ENCODE peak calls at places on chromosomes 4 and X, in eight cellular contexts. D, X, Z, E, G, L, C and T are unnamed samples.

GRCh38 chrX:115940888-115941332 is 229.6 kb upstream of the AGTR2 start:
- DNase-seq in E (no peak), X (peak), G (no peak), D (peak), C (no peak), Z (no peak), L (peak), T (no peak)

GRCh38 chrX:19912-20571 is 261.1 kb upstream of the PLCXD1 start:
- DNase-seq in X (peak), D (no peak), E (peak), L (peak), Z (peak), C (no peak), G (no peak), T (peak)

GRCh38 chrX:40863671-40864070 is 128.3 kb upstream of the MED14 start:
- DNase-seq in L (no peak), X (no peak), C (no peak), G (no peak), Z (no peak), E (no peak), D (no peak), T (no peak)

GRCh38 chr4:22237155-22237751 is 278.6 kb downstream of the ADGRA3 start:
- DNase-seq in E (peak), C (peak), Z (no peak), L (peak), D (no peak), X (no peak), G (no peak), T (no peak)

GRCh38 chr4:83328486-83328885 is 6.2 kb downstream of the HPSE start:
- DNase-seq in X (no peak), G (no peak), Z (peak), C (no peak), D (peak), L (peak), E (no peak), T (no peak)

GRCh38 chr4:76072760-76073159 is 1.7 kb upstream of the ART3 start:
- DNase-seq in E (no peak), Z (no peak), G (no peak), X (no peak), L (no peak), C (no peak), D (no peak), T (no peak)

GRCh38 chr4:102850373-102850772 is 18.4 kb upstream of the CISD2 start:
- DNase-seq in L (no peak), C (no peak), G (no peak), E (no peak), Z (no peak), D (no peak), X (no peak), T (no peak)

GRCh38 chr4:123939621-123940020 is 543.0 kb downstream of the SPRY1 start:
- DNase-seq in G (peak), L (no peak), E (no peak), X (no peak), Z (peak), C (no peak), D (peak), T (no peak)

GRCh38 chr4:61200991-61201526 is 933 bp downstream of the ADGRL3 start:
- DNase-seq in G (peak), C (no peak), D (no peak), X (peak), L (no peak), E (peak), Z (peak), T (no peak)

GRCh38 chr4:616911-617643 is 8.3 kb upstream of the PDE6B start:
- DNase-seq in L (no peak), G (no peak), C (no peak), E (no peak), D (no peak), X (no peak), Z (no peak), T (no peak)

GRCh38 chr4:173211222-173211621 is 42.6 kb downstream of the GALNT7 start:
- DNase-seq in E (no peak), G (no peak), C (no peak), X (no peak), D (no peak), Z (no peak), L (no peak), T (no peak)

GRCh38 chr4:102799816-102800215 is 27.5 kb downstream of the UBE2D3 start:
- DNase-seq in D (no peak), C (no peak), X (no peak), G (no peak), E (no peak), Z (no peak), L (no peak), T (no peak)

GRCh38 chrX:137031517-137032377 is 2.0 kb downstream of the GPR101 start:
- DNase-seq in Z (peak), D (peak), E (no peak), X (peak), G (peak), L (no peak), C (peak), T (no peak)

GRCh38 chr4:166153539-166153938 is 280.5 kb downstream of the TLL1 start:
- DNase-seq in Z (peak), D (no peak), C (no peak), E (no peak), L (no peak), X (no peak), G (peak), T (no peak)

GRCh38 chr4:23035521-23036056 is 342.9 kb downstream of the GBA3 start:
- DNase-seq in D (no peak), G (no peak), X (no peak), E (no peak), C (no peak), L (no peak), Z (no peak), T (no peak)

GRCh38 chrX:55056820-55057690 is 17.8 kb upstream of the PAGE2B start:
- DNase-seq in Z (peak), L (no peak), G (peak), C (no peak), D (peak), E (no peak), X (no peak), T (no peak)

GRCh38 chr4:122481766-122482405 is 25.4 kb upstream of the IL2 start:
- DNase-seq in D (no peak), E (no peak), Z (peak), X (no peak), C (no peak), L (no peak), G (no peak), T (no peak)

GRCh38 chr4:180766903-180767302 is 1476.3 kb upstream of the TENM3 start:
- DNase-seq in D (no peak), Z (no peak), L (no peak), C (no peak), E (no peak), X (no peak), G (peak), T (no peak)

DNA sequence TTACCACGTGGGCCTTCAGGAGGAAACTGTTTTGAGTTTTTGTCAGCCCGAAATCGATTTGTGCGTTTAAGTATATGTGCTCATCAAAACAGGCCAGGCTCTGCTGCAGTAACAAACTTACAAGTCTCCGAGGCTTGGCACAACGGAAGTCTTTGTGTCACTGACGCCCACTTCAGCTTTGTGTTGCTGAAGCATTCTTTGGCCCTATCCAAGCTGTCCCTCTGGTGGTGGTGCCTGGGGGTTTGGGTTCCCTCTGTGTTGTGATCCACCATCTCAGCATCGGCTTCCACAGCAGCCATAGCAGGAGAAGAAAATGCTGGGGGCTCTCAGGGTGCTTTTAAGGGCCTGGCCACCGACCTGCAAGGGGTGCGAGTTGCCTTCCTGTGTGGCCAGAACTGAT is 176.4 kb downstream of the PTTG2 start:
- DNase-seq in L (no peak), E (no peak), Z (no peak), G (no peak), D (no peak), C (no peak), X (no peak), T (no peak)
- TF ChIP-seq CTCF in L (no peak), E (no peak), Z (no peak), G (no peak), D (no peak), C (no peak), X (no peak), T (no peak)

GRCh38 chrX:18899796-18900380 is 84.0 kb downstream of the PHKA2 start:
- DNase-seq in X (no peak), D (peak), G (no peak), C (no peak), E (no peak), L (peak), Z (peak), T (no peak)

GRCh38 chrX:18897611-18898010 is 86.3 kb downstream of the PHKA2 start:
- DNase-seq in X (no peak), E (no peak), L (no peak), G (no peak), Z (no peak), C (no peak), D (no peak), T (no peak)

GRCh38 chrX:18896680-18897544 is 87.0 kb downstream of the PHKA2 start:
- DNase-seq in Z (no peak), L (no peak), X (no peak), C (no peak), E (no peak), G (no peak), D (no peak), T (no peak)

GRCh38 chrX:18898517-18898916 is 85.4 kb downstream of the PHKA2 start:
- DNase-seq in E (no peak), X (no peak), G (no peak), D (no peak), Z (peak), L (no peak), C (no peak), T (no peak)

DNA sequence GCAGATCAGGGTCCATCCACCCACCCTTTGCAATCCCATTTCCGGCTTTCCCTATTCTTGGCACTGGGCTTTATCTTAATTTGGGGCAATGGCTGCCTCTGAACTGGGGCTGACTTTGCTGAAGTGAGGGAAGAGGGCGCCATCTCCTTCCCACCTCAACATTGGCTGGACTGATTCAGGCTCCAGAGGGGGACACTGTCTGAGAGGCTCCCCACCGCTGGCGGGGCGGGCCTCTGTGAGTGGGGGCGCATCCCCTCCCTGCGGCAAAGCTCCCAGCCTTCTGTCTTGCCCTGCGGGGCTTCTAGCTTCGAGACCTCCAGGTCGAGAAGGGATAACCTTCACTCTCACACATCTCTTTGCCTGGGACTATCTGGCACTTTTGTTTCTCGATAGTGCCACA is 85.8 kb downstream of the PHKA2 start:
- DNase-seq in Z (no peak), G (no peak), E (no peak), L (no peak), C (no peak), D (no peak), X (no peak), T (no peak)
- TF ChIP-seq CTCF in Z (no peak), G (no peak), E (no peak), L (no peak), C (no peak), D (no peak), X (no peak), T (no peak)

DNA sequence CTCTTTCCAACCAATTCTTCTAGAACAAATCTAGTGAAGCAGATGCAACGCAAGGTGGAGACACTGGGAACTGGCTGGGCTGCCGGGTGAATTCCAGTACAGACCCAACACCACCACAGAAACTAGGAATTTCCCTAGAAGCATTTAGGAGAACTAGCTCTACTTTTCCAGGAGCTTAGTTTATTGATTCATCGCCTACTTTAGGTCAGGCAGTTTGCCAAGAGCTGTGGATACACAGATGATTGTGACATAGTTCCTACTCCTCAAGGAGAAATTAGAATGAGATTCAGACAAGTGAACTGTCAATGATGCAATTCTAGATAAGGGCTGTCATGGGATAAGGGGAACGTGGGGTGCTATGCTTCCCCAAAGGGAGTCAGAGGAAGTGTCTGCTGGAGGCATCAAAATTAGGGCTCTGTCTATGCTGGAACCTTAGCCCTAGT is 350.0 kb downstream of the CAMK2D start:
- DNase-seq in D (no peak), G (peak), E (peak), X (no peak), Z (peak), C (no peak), L (no peak), T (no peak)
- TF ChIP-seq CTCF in D (no peak), G (no peak), E (no peak), X (no peak), Z (no peak), C (no peak), L (no peak), T (no peak)

GRCh38 chr4:114272226-114272625 is 292.8 kb upstream of the ARSJ start:
- DNase-seq in X (no peak), C (no peak), L (peak), G (peak), E (no peak), D (peak), Z (peak), T (no peak)
- TF ChIP-seq CTCF in X (no peak), C (no peak), L (no peak), G (no peak), E (no peak), D (no peak), Z (no peak), T (no peak)

GRCh38 chr4:167290684-167291083 is 56.4 kb upstream of the SPOCK3 start:
- DNase-seq in C (no peak), G (peak), D (peak), Z (peak), E (no peak), L (peak), X (no peak), T (no peak)
- TF ChIP-seq CTCF in C (peak), G (peak), D (peak), Z (no peak), E (no peak), L (no peak), X (peak), T (no peak)

GRCh38 chr4:169723207-169723606 is 34.5 kb downstream of the HPF1 start:
- DNase-seq in D (peak), G (no peak), C (no peak), L (peak), E (no peak), X (no peak), Z (peak), T (no peak)
- TF ChIP-seq CTCF in D (peak), G (peak), C (no peak), L (peak), E (peak), X (peak), Z (peak), T (no peak)